ENCODE peak calls at places on chromosomes 4 and X, in ten cellular contexts. F is stomach; S is CD8-positive, alpha-beta T cell; G is cardiac fibroblast; X is cardiac muscle cell; U is AG04449; C is psoas muscle; Z is left ventricle myocardium inferior; A is lower leg skin; O is IMR-90. P is an unnamed sample.

GRCh38 chrX:56795309-56795868 is 66.3 kb downstream of the NBDY start:
- DNase-seq in Z (no peak), S (no peak), G (no peak), O (no peak), U (no peak), F (peak; percentile 15), C (no peak), A (peak; percentile 53), X (no peak), P (no peak)

GRCh38 chrX:152904151-152905080 is 6.5 kb downstream of the ZNF185 start:
- DNase-seq in U (peak; percentile 16), C (peak; percentile 59), Z (no peak), A (peak; percentile 88), G (peak; percentile 58), X (peak; percentile 52), S (peak; percentile 1), O (peak; percentile 77), F (peak; percentile 45), P (peak; percentile 54)

GRCh38 chrX:152573866-152574265 is 63.8 kb upstream of the GABRQ start:
- DNase-seq in U (no peak), O (no peak), Z (no peak), S (no peak), A (no peak), G (no peak), X (no peak), C (no peak), F (no peak), P (no peak)

GRCh38 chr4:186190456-186191265 is 706 bp upstream of the CYP4V2 start:
- DNase-seq in X (peak; percentile 60), Z (no peak), A (no peak), O (no peak), U (no peak), C (no peak), F (no peak), S (peak; percentile 39), G (peak; percentile 33), P (peak; percentile 14)

GRCh38 chrX:20666316-20666715 is 399.6 kb upstream of the RPS6KA3 start:
- DNase-seq in O (no peak), X (no peak), C (no peak), S (no peak), F (no peak), A (no peak), G (no peak), U (no peak), Z (no peak), P (no peak)

GRCh38 chr4:137156807-137157206 is 375.5 kb downstream of the PCDH18 start:
- DNase-seq in S (no peak), F (no peak), C (no peak), O (no peak), X (no peak), Z (no peak), A (no peak), U (no peak), G (peak; percentile 1), P (no peak)

GRCh38 chr4:110484029-110484428 is 8.1 kb downstream of the ENPEP start:
- DNase-seq in O (no peak), S (no peak), C (no peak), U (no peak), G (no peak), Z (no peak), X (no peak), A (no peak), F (no peak), P (no peak)

GRCh38 chr4:139849219-139849618 is 183.6 kb downstream of the MGST2 start:
- DNase-seq in C (no peak), S (no peak), G (no peak), F (no peak), A (no peak), O (no peak), X (no peak), Z (no peak), U (no peak), P (no peak)

GRCh38 chr4:8542776-8543525 is 37.2 kb upstream of the GPR78 start:
- DNase-seq in S (no peak), O (no peak), A (no peak), F (no peak), G (no peak), X (no peak), C (no peak), U (no peak), Z (no peak), P (no peak)

DNA sequence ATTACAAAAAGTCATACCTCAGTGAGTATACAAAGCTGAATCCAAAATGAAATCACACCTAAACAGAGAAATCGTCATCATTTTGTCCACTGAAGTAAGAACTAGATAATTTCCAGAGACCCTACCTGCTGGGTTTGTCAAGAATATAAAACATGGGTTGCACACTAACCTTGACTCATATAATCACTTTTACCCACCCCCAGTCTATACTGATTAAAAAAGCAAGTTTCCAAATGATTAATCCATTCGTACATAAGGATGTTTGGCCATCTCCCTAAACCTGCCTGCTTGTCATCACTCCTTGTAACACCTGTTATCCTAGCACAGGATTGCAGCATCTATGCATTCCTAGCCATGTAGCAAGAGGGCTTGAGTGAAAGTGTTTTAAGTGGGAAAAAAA is 4.7 kb downstream of the RAP2C start:
- DNase-seq in Z (no peak), G (no peak), C (no peak), F (no peak), A (no peak), O (no peak), S (no peak), X (peak; percentile 24), U (no peak), P (no peak)
- H3K4me3 ChIP-seq in Z (no peak overlapping the region), G (no peak overlapping the region), C (no peak overlapping the region), F (no peak overlapping the region), A (no peak overlapping the region), O (no peak overlapping the region), S (no peak overlapping the region), X (no peak overlapping the region), U (no peak overlapping the region), P (no peak overlapping the region)

GRCh38 chrX:153926863-153927685 is 1.0 kb upstream of the ARHGAP4 start:
- DNase-seq in U (no peak), O (peak; percentile 10), X (no peak), A (no peak), S (peak; percentile 62), Z (peak; percentile 49), F (peak; percentile 57), C (peak; percentile 75), G (peak; percentile 27), P (peak; percentile 57)

GRCh38 chrX:153925739-153926593 is at the start of gene ARHGAP4:
- DNase-seq in F (no peak), C (no peak), A (no peak), X (no peak), G (no peak), Z (no peak), O (no peak), U (no peak), S (peak; percentile 24), P (no peak)

GRCh38 chrX:153924149-153924861 is 1.8 kb downstream of the ARHGAP4 start:
- DNase-seq in X (peak; percentile 64), C (no peak), S (no peak), Z (no peak), G (peak; percentile 37), O (peak; percentile 44), U (no peak), A (no peak), F (peak; percentile 44), P (peak; percentile 64)

GRCh38 chrX:153926594-153926862 is 464 bp upstream of the ARHGAP4 start:
- DNase-seq in X (no peak), A (no peak), O (no peak), Z (no peak), S (no peak), G (no peak), C (no peak), U (no peak), F (no peak), P (no peak)

GRCh38 chrX:153925387-153925738 is 701 bp downstream of the ARHGAP4 start:
- DNase-seq in O (no peak), U (no peak), Z (no peak), F (no peak), A (no peak), X (no peak), C (no peak), S (no peak), G (no peak), P (no peak)
- H3K4me3 ChIP-seq in O (no peak overlapping the region), U (no peak overlapping the region), Z (peak overlapping the region; percentile 71), F (peak overlapping the region; percentile 56), A (no peak overlapping the region), X (no peak overlapping the region), C (peak overlapping the region; percentile 86), S (peak overlapping the region; percentile 87), G (no peak overlapping the region), P (no peak overlapping the region)

GRCh38 chrX:79413963-79414362 is 46.8 kb upstream of the ITM2A start:
- DNase-seq in G (no peak), X (no peak), C (no peak), U (no peak), S (no peak), A (no peak), O (no peak), Z (no peak), F (no peak), P (no peak)

GRCh38 chrX:79415056-79415455 is 47.9 kb upstream of the ITM2A start:
- DNase-seq in X (no peak), G (no peak), A (no peak), Z (no peak), O (no peak), F (no peak), C (no peak), U (no peak), S (no peak), P (no peak)

GRCh38 chrX:79408623-79409322 is 41.6 kb upstream of the ITM2A start:
- DNase-seq in X (no peak), F (no peak), A (no peak), S (no peak), Z (no peak), G (no peak), O (no peak), U (no peak), C (no peak), P (no peak)

GRCh38 chrX:79409657-79410056 is 42.5 kb upstream of the ITM2A start:
- DNase-seq in A (no peak), O (no peak), C (no peak), F (no peak), U (no peak), X (no peak), Z (no peak), S (no peak), G (no peak), P (no peak)

GRCh38 chrX:79413009-79413408 is 45.9 kb upstream of the ITM2A start:
- DNase-seq in U (no peak), X (peak; percentile 14), F (no peak), S (no peak), A (no peak), C (no peak), G (peak; percentile 30), Z (no peak), O (peak; percentile 1), P (peak; percentile 29)
- H3K4me3 ChIP-seq in U (no peak overlapping the region), X (no peak overlapping the region), F (no peak overlapping the region), S (peak overlapping the region; percentile 27), A (no peak overlapping the region), C (peak overlapping the region; percentile 45), G (peak overlapping the region; percentile 24), Z (peak overlapping the region; percentile 52), O (no peak overlapping the region), P (peak overlapping the region; percentile 44)

DNA sequence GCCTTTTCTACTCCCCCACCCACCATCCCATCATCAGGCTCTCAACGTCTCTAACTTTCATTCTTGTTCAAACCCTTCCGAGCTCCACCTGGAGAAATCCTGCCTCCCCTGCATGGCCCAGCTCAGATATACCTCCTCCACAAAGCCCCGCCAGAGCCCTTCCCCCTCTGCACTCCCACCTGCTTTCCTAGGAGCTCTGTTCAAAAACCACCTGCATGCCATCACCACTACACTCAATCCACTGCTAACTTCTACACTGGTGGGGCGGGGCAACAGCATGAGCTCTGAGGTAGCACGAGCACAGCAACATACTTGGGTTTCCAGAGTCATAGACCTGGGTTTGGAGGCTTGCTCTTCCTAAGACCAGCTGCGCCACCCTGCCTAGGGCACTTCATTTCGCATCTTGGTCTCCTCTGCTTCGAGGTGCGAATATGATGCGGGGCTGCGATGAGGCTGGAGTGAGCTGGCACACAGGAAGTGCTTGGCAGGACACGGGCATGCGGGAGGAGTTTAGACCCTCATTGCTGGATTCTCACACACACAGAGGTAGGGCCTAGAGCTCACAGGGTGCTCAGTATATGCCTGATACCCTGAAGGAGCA is 3.5 kb downstream of the SASH3 start:
- DNase-seq in X (no peak), F (no peak), Z (no peak), S (no peak), A (no peak), O (no peak), G (no peak), C (no peak), U (no peak), P (no peak)
- H3K4me3 ChIP-seq in X (no peak overlapping the region), F (no peak overlapping the region), Z (no peak overlapping the region), S (peak overlapping the region; percentile 75), A (no peak overlapping the region), O (no peak overlapping the region), G (no peak overlapping the region), C (no peak overlapping the region), U (no peak overlapping the region), P (no peak overlapping the region)

P was measured in fibroblast of pulmonary artery.